ENCODE peak calls at places on chromosomes 11 and 22, in four cellular contexts. Z is HepG2, F is GM12878, S is K562. M is an unnamed sample.

GRCh38 chr11:116217006-116217405 is 555.8 kb downstream of the BUD13 start:
- DNase-seq in Z (peak; percentile 34), F (no peak), S (peak; percentile 33), M (peak; percentile 48)

GRCh38 chr11:95245038-95245437 is 14.0 kb upstream of the SESN3 start:
- DNase-seq in S (no peak), Z (no peak), F (no peak), M (no peak)

GRCh38 chr22:27880778-27881394 is 38.2 kb downstream of the PITPNB start:
- DNase-seq in S (no peak), F (no peak), Z (peak; percentile 56), M (peak; percentile 17)

GRCh38 chr22:48406161-48406560 is 1421.5 kb downstream of the BRD1 start:
- DNase-seq in Z (no peak), F (no peak), S (no peak), M (peak; percentile 54)

GRCh38 chr11:114200785-114201184 is 95.4 kb upstream of the NNMT start:
- DNase-seq in Z (no peak), F (no peak), S (no peak), M (no peak)

GRCh38 chr22:40452730-40453487 is 82.5 kb downstream of the SGSM3 start:
- DNase-seq in S (no peak), Z (no peak), F (no peak), M (no peak)

GRCh38 chr11:47350315-47350714 is 2.2 kb downstream of the MYBPC3 start:
- DNase-seq in S (no peak), F (no peak), Z (no peak), M (no peak)

GRCh38 chr11:75465701-75466531 is 32.9 kb upstream of the KLHL35 start:
- DNase-seq in S (no peak), Z (no peak), F (no peak), M (no peak)

GRCh38 chr11:20688761-20689160 is 19.4 kb downstream of the NELL1 start:
- DNase-seq in F (no peak), Z (no peak), S (no peak), M (no peak)

GRCh38 chr11:63490551-63491239 is at the start of gene PLAAT5:
- DNase-seq in F (no peak), S (no peak), Z (no peak), M (no peak)

GRCh38 chr11:93476796-93477195 is 66.4 kb downstream of the SMCO4 start:
- DNase-seq in F (no peak), Z (no peak), S (no peak), M (peak; percentile 6)

GRCh38 chr11:78646564-78647185 is 72.0 kb upstream of the NARS2 start:
- DNase-seq in F (no peak), Z (peak; percentile 59), S (peak; percentile 65), M (peak; percentile 60)

GRCh38 chr11:69193151-69193550 is 37.4 kb downstream of the SMIM38 start:
- DNase-seq in S (no peak), Z (no peak), F (no peak), M (no peak)

GRCh38 chr11:714436-714835 is 8.4 kb downstream of the EPS8L2 start:
- DNase-seq in F (no peak), S (no peak), Z (no peak), M (no peak)

GRCh38 chr11:41989173-41989572 is 529.7 kb upstream of the LRRC4C start:
- DNase-seq in S (no peak), F (no peak), Z (no peak), M (no peak)

GRCh38 chr11:33449798-33450197 is 192.6 kb downstream of the HIPK3 start:
- DNase-seq in Z (no peak), F (no peak), S (no peak), M (no peak)

GRCh38 chr11:27705873-27706820 is 5.9 kb upstream of the BDNF start:
- DNase-seq in Z (peak; percentile 20), S (peak; percentile 60), F (no peak), M (peak; percentile 53)
- TF ChIP-seq POLR2AphosphoS2 in Z (no peak), S (no peak), F (no peak), M (no peak)

GRCh38 chr11:73154178-73154577 is 12.1 kb upstream of the FCHSD2 start:
- DNase-seq in F (peak; percentile 95), Z (no peak), S (no peak), M (no peak)
- H3K4me1 ChIP-seq in F (peaks cover 92% of the 10 kb centered on the region), Z (peaks cover 99% of the 10 kb centered on the region), S (peaks cover 5% of the 10 kb centered on the region), M (no peaks in the 10 kb centered on the region)

GRCh38 chr22:43893266-43893665 is 1.5 kb upstream of the PNPLA5 start:
- DNase-seq in Z (no peak), S (no peak), F (no peak), M (no peak)
- TF ChIP-seq POLR2AphosphoS2 in Z (no peak), S (no peak), F (no peak), M (no peak)

GRCh38 chr11:71391786-71392185 is 56.4 kb downstream of the DHCR7 start:
- DNase-seq in F (no peak), S (no peak), Z (no peak), M (no peak)
- H3K4me1 ChIP-seq in F (no peaks in the 10 kb centered on the region), S (no peaks in the 10 kb centered on the region), Z (peaks cover 32% of the 10 kb centered on the region), M (no peaks in the 10 kb centered on the region)

GRCh38 chr11:128909438-128910125 is 18.4 kb downstream of the KCNJ5 start:
- DNase-seq in Z (no peak), F (no peak), S (no peak), M (no peak)

GRCh38 chr11:128910583-128910982 is 19.4 kb downstream of the KCNJ5 start:
- DNase-seq in S (no peak), Z (no peak), F (no peak), M (no peak)

GRCh38 chr11:128913806-128914205 is 22.6 kb downstream of the KCNJ5 start:
- DNase-seq in Z (no peak), S (no peak), F (no peak), M (no peak)

GRCh38 chr11:128911239-128911638 is 20.1 kb downstream of the KCNJ5 start:
- DNase-seq in F (no peak), Z (no peak), S (no peak), M (no peak)

DNA sequence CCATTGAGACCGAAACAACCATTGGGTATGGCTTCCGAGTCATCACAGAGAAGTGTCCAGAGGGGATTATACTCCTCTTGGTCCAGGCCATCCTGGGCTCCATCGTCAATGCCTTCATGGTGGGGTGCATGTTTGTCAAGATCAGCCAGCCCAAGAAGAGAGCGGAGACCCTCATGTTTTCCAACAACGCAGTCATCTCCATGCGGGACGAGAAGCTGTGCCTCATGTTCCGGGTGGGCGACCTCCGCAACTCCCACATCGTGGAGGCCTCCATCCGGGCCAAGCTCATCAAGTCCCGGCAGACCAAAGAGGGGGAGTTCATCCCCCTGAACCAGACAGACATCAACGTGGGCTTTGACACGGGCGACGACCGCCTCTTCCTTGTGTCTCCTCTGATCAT is 20.5 kb downstream of the KCNJ5 start:
- DNase-seq in Z (no peak), S (no peak), F (no peak), M (no peak)
- TF ChIP-seq POLR2AphosphoS2 in Z (no peak), S (no peak), F (no peak), M (no peak)

GRCh38 chr11:35146074-35146521 is 7.1 kb downstream of the CD44 start:
- DNase-seq in Z (no peak), F (peak; percentile 83), S (no peak), M (no peak)
- H3K4me1 ChIP-seq in Z (no peaks in the 10 kb centered on the region), F (peaks cover 50% of the 10 kb centered on the region), S (no peaks in the 10 kb centered on the region), M (peaks cover 86% of the 10 kb centered on the region)

GRCh38 chr22:19772673-19773469 is 12.3 kb downstream of the TBX1 start:
- DNase-seq in S (peak; percentile 69), F (peak; percentile 61), Z (no peak), M (no peak)
- TF ChIP-seq POLR2AphosphoS2 in S (no peak), F (no peak), Z (no peak), M (no peak)

GRCh38 chr22:50221410-50222300 is 20.8 kb downstream of the SELENOO start:
- DNase-seq in F (no peak), S (no peak), Z (no peak), M (no peak)
- H3K4me1 ChIP-seq in F (no peaks in the 10 kb centered on the region), S (peaks cover 33% of the 10 kb centered on the region), Z (peaks cover 11% of the 10 kb centered on the region), M (no peaks in the 10 kb centered on the region)

GRCh38 chr22:20783844-20784723 is 10.2 kb downstream of the SERPIND1 start:
- DNase-seq in S (peak; percentile 97), Z (peak; percentile 70), F (peak; percentile 28), M (peak; percentile 30)
- TF ChIP-seq POLR2AphosphoS2 in S (no peak), Z (no peak), F (no peak), M (no peak)